ENCODE peak calls at places on chromosome 13, in six cellular contexts. F is GM13976, J is mesendoderm, N is NCI-H1417 treated with DMSO at 0.1 percent for 48 hours, B is Calu3, Z is lung microvascular endothelial cell. W is an unnamed sample.

GRCh38 chr13:50320297-50320862 is 305.1 kb downstream of the KCNRG start:
- DNase-seq in Z (peak; percentile 79), B (peak; percentile 5), J (no peak), N (no peak), F (no peak), W (peak; percentile 16)

GRCh38 chr13:51612867-51613266 is 28.6 kb downstream of the WDFY2 start:
- DNase-seq in J (no peak), Z (no peak), N (no peak), F (no peak), B (no peak), W (no peak)

GRCh38 chr13:64553411-64554129 is 2676.6 kb downstream of the PCDH9 start:
- DNase-seq in J (no peak), B (no peak), Z (no peak), N (no peak), F (no peak), W (no peak)

GRCh38 chr13:31962661-31963345 is 68.8 kb upstream of the FRY start:
- DNase-seq in F (no peak), J (no peak), B (no peak), N (no peak), Z (no peak), W (no peak)

GRCh38 chr13:83377486-83377885 is 504.8 kb downstream of the SLITRK1 start:
- DNase-seq in F (no peak), B (no peak), J (no peak), N (no peak), Z (no peak), W (no peak)

GRCh38 chr13:76210262-76210661 is 574.1 kb downstream of the LMO7 start:
- DNase-seq in F (no peak), J (no peak), Z (no peak), B (no peak), N (no peak), W (no peak)

GRCh38 chr13:30880151-30880551 is 25.9 kb upstream of the MEDAG start:
- DNase-seq in J (no peak), N (no peak), F (no peak), Z (no peak), B (no peak), W (no peak)

GRCh38 chr13:99386911-99387788 is 80.0 kb upstream of the GPR183 start:
- DNase-seq in J (peak; percentile 76), F (peak; percentile 87), B (peak; percentile 16), Z (peak; percentile 50), N (no peak), W (peak; percentile 12)

GRCh38 chr13:47094734-47095434 is 198.0 kb upstream of the HTR2A start:
- DNase-seq in Z (no peak), F (no peak), N (no peak), J (peak; percentile 11), B (no peak), W (no peak)

GRCh38 chr13:95509521-95510315 is 42.8 kb upstream of the CLDN10 start:
- DNase-seq in J (peak; percentile 38), B (no peak), N (no peak), Z (peak; percentile 67), F (no peak), W (no peak)

GRCh38 chr13:75927183-75927582 is 291.1 kb downstream of the LMO7 start:
- DNase-seq in J (no peak), N (no peak), F (no peak), B (no peak), Z (no peak), W (no peak)

GRCh38 chr13:33642374-33643065 is 175.4 kb upstream of the RFC3 start:
- DNase-seq in F (no peak), J (peak; percentile 88), B (no peak), Z (no peak), N (no peak), W (no peak)

GRCh38 chr13:32315255-32316029 is at the start of the genes BRCA2 and ZAR1L:
- DNase-seq in B (peak; percentile 81), J (peak; percentile 95), Z (peak; percentile 92), F (peak; percentile 89), N (no peak), W (peak; percentile 77)

GRCh38 chr13:22372261-22372660 is 701.4 kb downstream of the FGF9 start:
- DNase-seq in F (no peak), Z (no peak), B (peak; percentile 0), J (peak; percentile 32), N (no peak), W (no peak)

GRCh38 chr13:86051134-86052103 is 252.2 kb upstream of the SLITRK6 start:
- DNase-seq in F (no peak), B (peak; percentile 11), N (no peak), Z (no peak), J (peak; percentile 13), W (no peak)

GRCh38 chr13:47990427-47990826 is 10.6 kb downstream of the SUCLA2 start:
- DNase-seq in B (no peak), F (no peak), Z (no peak), J (no peak), N (no peak), W (no peak)

GRCh38 chr13:50644081-50644871 is 199.2 kb downstream of the DLEU7 start:
- DNase-seq in N (no peak), F (no peak), Z (no peak), J (no peak), B (no peak), W (no peak)